ENCODE peak calls at places on chromosome 17, in seven cellular contexts. H, Q, N, U, C, S and Y are unnamed samples.

GRCh38 chr17:61208301-61209098 is 191.1 kb upstream of the TBX2 start:
- DNase-seq in H (no peak), Q (no peak), N (no peak), U (no peak), C (no peak), S (no peak), Y (no peak)

GRCh38 chr17:57584050-57584551 is 161.0 kb downstream of the CCDC182 start:
- DNase-seq in H (no peak), Q (peak), N (no peak), U (no peak), C (no peak), S (no peak), Y (no peak)

GRCh38 chr17:57424777-57425188 is 168.5 kb downstream of the MSI2 start:
- DNase-seq in H (no peak), Q (no peak), N (no peak), U (no peak), C (peak), S (no peak), Y (no peak)

GRCh38 chr17:41987642-41988041 is 21.0 kb downstream of the CNP start:
- DNase-seq in H (no peak), Q (no peak), N (no peak), U (no peak), C (no peak), S (no peak), Y (no peak)

GRCh38 chr17:35809855-35810461 is 674 bp downstream of the TAF15 start:
- DNase-seq in H (no peak), Q (no peak), N (no peak), U (no peak), C (no peak), S (no peak), Y (no peak)

GRCh38 chr17:45123930-45124796 is 8.2 kb downstream of the PLCD3 start:
- DNase-seq in H (no peak), Q (peak), N (no peak), U (no peak), C (peak), S (peak), Y (no peak)

GRCh38 chr17:58487589-58488427 is at the start of gene HSF5:
- DNase-seq in H (no peak), Q (peak), N (peak), U (peak), C (no peak), S (no peak), Y (no peak)

GRCh38 chr17:67435122-67435521 is 58.0 kb downstream of the PITPNC1 start:
- DNase-seq in H (no peak), Q (no peak), N (no peak), U (no peak), C (peak), S (no peak), Y (no peak)

GRCh38 chr17:21278304-21279197 is 6.0 kb upstream of the MAP2K3 start:
- DNase-seq in H (no peak), Q (no peak), N (no peak), U (no peak), C (no peak), S (no peak), Y (no peak)

GRCh38 chr17:27315322-27315721 is 21.4 kb downstream of the WSB1 start:
- DNase-seq in H (no peak), Q (no peak), N (no peak), U (no peak), C (no peak), S (peak), Y (no peak)

GRCh38 chr17:78765821-78766220 is 16.3 kb downstream of the CYTH1 start:
- DNase-seq in H (no peak), Q (no peak), N (no peak), U (no peak), C (no peak), S (no peak), Y (no peak)

GRCh38 chr17:57638284-57638683 is 106.8 kb downstream of the CCDC182 start:
- DNase-seq in H (no peak), Q (no peak), N (no peak), U (no peak), C (no peak), S (no peak), Y (no peak)

GRCh38 chr17:61803796-61804195 is 59.5 kb downstream of the BRIP1 start:
- DNase-seq in H (no peak), Q (no peak), N (no peak), U (no peak), C (no peak), S (no peak), Y (no peak)

GRCh38 chr17:39751637-39752036 is 13.9 kb downstream of the GRB7 start:
- DNase-seq in H (no peak), Q (peak), N (no peak), U (no peak), C (no peak), S (no peak), Y (no peak)

GRCh38 chr17:45341389-45342158 is 24.8 kb upstream of the MAP3K14 start:
- DNase-seq in H (no peak), Q (peak), N (no peak), U (peak), C (peak), S (peak), Y (no peak)

GRCh38 chr17:6591599-6592158 is 35.3 kb upstream of the PITPNM3 start:
- DNase-seq in H (no peak), Q (no peak), N (no peak), U (no peak), C (peak), S (no peak), Y (no peak)
- TF ChIP-seq TAF1 in H (no peak), Q (no peak), N (no peak), U (no peak), C (no peak), S (no peak), Y (no peak)

GRCh38 chr17:18122991-18123753 is 14.6 kb downstream of the MYO15A start:
- DNase-seq in H (no peak), Q (no peak), N (no peak), U (no peak), C (no peak), S (no peak), Y (no peak)

GRCh38 chr17:18124346-18125126 is 16.0 kb downstream of the MYO15A start:
- DNase-seq in H (no peak), Q (no peak), N (no peak), U (no peak), C (no peak), S (no peak), Y (no peak)

GRCh38 chr17:18132711-18133110 is 24.2 kb downstream of the MYO15A start:
- DNase-seq in H (no peak), Q (no peak), N (no peak), U (no peak), C (no peak), S (no peak), Y (no peak)

GRCh38 chr17:18129041-18129502 is 20.5 kb downstream of the MYO15A start:
- DNase-seq in H (no peak), Q (no peak), N (no peak), U (no peak), C (no peak), S (no peak), Y (no peak)
- TF ChIP-seq TAF1 in H (no peak), Q (no peak), N (no peak), U (no peak), C (no peak), S (no peak), Y (no peak)

DNA sequence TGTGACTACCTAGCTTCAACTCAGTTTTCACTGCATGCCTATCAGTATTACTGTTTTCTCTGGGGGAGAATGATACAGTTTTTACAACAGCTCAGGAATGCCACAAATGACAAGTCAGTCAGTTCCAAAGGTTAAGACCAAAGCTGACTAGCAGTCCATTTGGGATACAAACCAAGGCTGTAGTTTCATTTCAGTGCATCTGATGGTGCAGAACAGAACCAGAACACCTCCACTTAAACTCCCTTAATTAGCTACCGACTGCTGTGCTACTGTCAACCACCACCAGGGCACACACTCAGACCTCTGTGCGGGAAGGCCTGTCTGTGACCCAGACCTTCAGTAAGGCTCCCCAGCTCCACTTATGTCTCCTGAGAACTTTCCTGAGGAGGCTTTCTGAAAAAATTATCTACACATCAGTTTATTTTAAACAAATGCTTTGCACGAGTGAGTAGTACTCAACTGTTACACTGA is 20.4 kb downstream of the NFE2L1 start:
- DNase-seq in H (no peak), Q (no peak), N (no peak), U (peak), C (peak), S (peak), Y (no peak)
- TF ChIP-seq TAF1 in H (no peak), Q (no peak), N (no peak), U (no peak), C (no peak), S (no peak), Y (no peak)

GRCh38 chr17:2885751-2886150 is 89.5 kb downstream of the RAP1GAP2 start:
- DNase-seq in H (no peak), Q (peak), N (no peak), U (no peak), C (no peak), S (no peak), Y (no peak)
- TF ChIP-seq TAF1 in H (no peak), Q (no peak), N (no peak), U (no peak), C (no peak), S (no peak), Y (no peak)

GRCh38 chr17:34493903-34494302 is 85.5 kb upstream of the TMEM132E start:
- DNase-seq in H (no peak), Q (no peak), N (no peak), U (no peak), C (no peak), S (no peak), Y (no peak)

GRCh38 chr17:34503804-34504203 is 75.6 kb upstream of the TMEM132E start:
- DNase-seq in H (no peak), Q (no peak), N (no peak), U (no peak), C (no peak), S (no peak), Y (no peak)

GRCh38 chr17:34504814-34505484 is 74.4 kb upstream of the TMEM132E start:
- DNase-seq in H (no peak), Q (no peak), N (no peak), U (no peak), C (no peak), S (no peak), Y (no peak)

GRCh38 chr17:34502426-34502825 is 77.0 kb upstream of the TMEM132E start:
- DNase-seq in H (no peak), Q (no peak), N (no peak), U (no peak), C (no peak), S (no peak), Y (no peak)

DNA sequence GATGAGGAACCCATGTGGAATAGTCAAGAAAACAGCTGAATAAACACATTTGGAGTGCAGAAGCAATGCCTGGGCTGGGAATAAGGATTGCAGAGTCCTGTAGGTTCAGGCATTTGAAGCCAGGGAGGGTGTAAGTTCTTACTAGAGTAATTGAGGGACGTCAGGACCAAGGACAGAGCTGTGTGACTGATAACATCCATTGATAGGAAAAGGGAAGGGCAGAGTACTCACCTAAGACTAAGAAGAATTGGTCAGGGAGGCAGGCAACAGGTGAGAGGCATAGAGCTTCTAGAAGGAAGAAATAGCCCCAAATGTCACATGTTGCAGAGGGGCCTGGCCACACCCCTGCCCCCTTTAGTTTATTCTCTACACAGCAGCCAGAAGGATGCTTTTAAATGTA is 79.8 kb upstream of the TMEM132E start:
- DNase-seq in H (no peak), Q (no peak), N (no peak), U (peak), C (no peak), S (peak), Y (no peak)
- TF ChIP-seq TAF1 in H (no peak), Q (no peak), N (no peak), U (no peak), C (no peak), S (no peak), Y (no peak)

GRCh38 chr17:75364078-75364477 is 41.4 kb downstream of the GRB2 start:
- DNase-seq in H (no peak), Q (no peak), N (no peak), U (no peak), C (no peak), S (no peak), Y (no peak)
- TF ChIP-seq TAF1 in H (no peak), Q (no peak), N (no peak), U (no peak), C (no peak), S (no peak), Y (no peak)

GRCh38 chr17:82458885-82459424 is 414 bp downstream of the NARF start:
- DNase-seq in H (no peak), Q (peak), N (no peak), U (no peak), C (no peak), S (peak), Y (no peak)
- TF ChIP-seq TAF1 in H (no peak), Q (no peak), N (no peak), U (no peak), C (no peak), S (no peak), Y (no peak)

DNA sequence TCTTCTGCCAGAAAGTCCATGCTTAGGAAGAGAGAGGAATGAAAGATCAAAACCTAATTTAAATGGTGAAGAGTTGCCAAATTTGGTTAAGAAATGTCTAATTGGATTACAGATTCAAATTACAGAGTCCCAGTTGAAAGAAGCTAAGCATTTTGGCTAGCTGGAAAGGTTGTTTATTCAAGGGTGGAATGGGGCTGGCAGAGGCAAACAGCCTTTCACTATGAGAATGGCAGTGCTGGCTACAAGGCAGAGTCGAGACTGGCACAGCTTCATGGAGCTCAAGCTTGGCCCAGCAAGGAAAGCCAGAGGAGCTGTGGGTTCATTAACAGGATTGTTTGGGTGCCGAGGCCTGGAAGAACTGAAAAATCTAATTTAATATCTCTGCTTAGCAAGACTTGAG is 13.6 kb downstream of the MAP3K3 start:
- DNase-seq in H (no peak), Q (no peak), N (no peak), U (no peak), C (no peak), S (no peak), Y (no peak)
- TF ChIP-seq TAF1 in H (no peak), Q (no peak), N (no peak), U (no peak), C (no peak), S (no peak), Y (no peak)

GRCh38 chr17:76956846-76957540 is 88.8 kb downstream of the MGAT5B start:
- DNase-seq in H (no peak), Q (no peak), N (no peak), U (no peak), C (no peak), S (no peak), Y (no peak)
- TF ChIP-seq TAF1 in H (no peak), Q (no peak), N (no peak), U (no peak), C (no peak), S (no peak), Y (no peak)